ENCODE peak calls at places on chromosome 13, in five cellular contexts. L is HCT116, D is keratinocyte, A is DND-41, Z is neural progenitor cell. T is an unnamed sample.
A peak's percentile ranks its signal among the peaks of the same experiment; 100 is the strongest.

GRCh38 chr13:20080377-20081164 is 80.3 kb downstream of the GJA3 start:
- DNase-seq in L (no peak), D (no peak), A (no peak), Z (no peak), T (no peak)

GRCh38 chr13:59673301-59673700 is 490.4 kb downstream of the DIAPH3 start:
- DNase-seq in L (no peak), D (no peak), A (no peak), Z (peak; percentile 18), T (no peak)

GRCh38 chr13:93180376-93180966 is 46.1 kb upstream of the GPC6 start:
- DNase-seq in L (no peak), D (no peak), A (no peak), Z (no peak), T (no peak)

GRCh38 chr13:94323746-94324408 is 155.6 kb downstream of the DCT start:
- DNase-seq in L (no peak), D (no peak), A (peak; percentile 55), Z (no peak), T (no peak)

GRCh38 chr13:94917814-94918213 is 205.5 kb upstream of the SOX21 start:
- DNase-seq in L (no peak), D (no peak), A (no peak), Z (peak; percentile 20), T (no peak)

GRCh38 chr13:87498681-87499080 is 172.5 kb upstream of the SLITRK5 start:
- DNase-seq in L (no peak), D (no peak), A (no peak), Z (peak; percentile 49), T (no peak)

GRCh38 chr13:106096661-106097092 is 438.8 kb downstream of the EFNB2 start:
- DNase-seq in L (peak; percentile 86), D (no peak), A (no peak), Z (no peak), T (no peak)

GRCh38 chr13:77150651-77151050 is 123.7 kb upstream of the FBXL3 start:
- DNase-seq in L (no peak), D (no peak), A (no peak), Z (no peak), T (no peak)

GRCh38 chr13:79455331-79455730 is 25.6 kb upstream of the NDFIP2 start:
- DNase-seq in L (no peak), D (no peak), A (no peak), Z (no peak), T (no peak)

GRCh38 chr13:74966814-74967213 is 515.2 kb downstream of the TBC1D4 start:
- DNase-seq in L (no peak), D (no peak), A (no peak), Z (peak; percentile 41), T (no peak)

GRCh38 chr13:108437496-108437895 is 168.0 kb downstream of the TNFSF13B start:
- DNase-seq in L (no peak), D (no peak), A (no peak), Z (no peak), T (no peak)

GRCh38 chr13:60163525-60164471 is at the start of gene DIAPH3:
- DNase-seq in L (peak; percentile 86), D (peak; percentile 52), A (peak; percentile 95), Z (peak; percentile 99), T (peak; percentile 87)

GRCh38 chr13:74886496-74886895 is 595.5 kb downstream of the TBC1D4 start:
- DNase-seq in L (no peak), D (no peak), A (no peak), Z (no peak), T (no peak)

GRCh38 chr13:101398191-101398590 is 18.1 kb downstream of the NALCN start:
- DNase-seq in L (no peak), D (no peak), A (no peak), Z (no peak), T (no peak)

GRCh38 chr13:91331047-91331915 is 16.2 kb upstream of the MIR17HG start:
- DNase-seq in L (no peak), D (no peak), A (no peak), Z (no peak), T (peak; percentile 15)

GRCh38 chr13:108980237-108980636 is 350.8 kb downstream of the MYO16 start:
- DNase-seq in L (no peak), D (no peak), A (no peak), Z (no peak), T (no peak)

GRCh38 chr13:52651880-52652169 is 811 bp upstream of the SUGT1 start:
- DNase-seq in L (no peak), D (no peak), A (no peak), Z (no peak), T (no peak)

GRCh38 chr13:99528547-99528946 is 27.3 kb downstream of the TM9SF2 start:
- DNase-seq in L (no peak), D (no peak), A (peak; percentile 22), Z (peak; percentile 8), T (no peak)

GRCh38 chr13:95258619-95259194 is 42.5 kb downstream of the ABCC4 start:
- DNase-seq in L (no peak), D (no peak), A (no peak), Z (no peak), T (no peak)

GRCh38 chr13:80012281-80012680 is 328.6 kb downstream of the SPRY2 start:
- DNase-seq in L (no peak), D (no peak), A (no peak), Z (no peak), T (no peak)

GRCh38 chr13:39575641-39576238 is 27.3 kb downstream of the LHFPL6 start:
- DNase-seq in L (no peak), D (no peak), A (no peak), Z (no peak), T (no peak)

GRCh38 chr13:44373601-44374347 is at the start of gene SERP2:
- DNase-seq in L (no peak), D (no peak), A (no peak), Z (peak; percentile 84), T (no peak)

GRCh38 chr13:46571941-46572340 is 19.0 kb downstream of the LRCH1 start:
- DNase-seq in L (no peak), D (no peak), A (no peak), Z (no peak), T (no peak)

GRCh38 chr13:56349866-56350265 is 790.9 kb upstream of the PRR20A start:
- DNase-seq in L (no peak), D (no peak), A (no peak), Z (no peak), T (no peak)

GRCh38 chr13:82165396-82166174 is 1716.7 kb downstream of the SLITRK1 start:
- DNase-seq in L (no peak), D (no peak), A (no peak), Z (no peak), T (no peak)

GRCh38 chr13:48595330-48596127 is 58.2 kb upstream of the CYSLTR2 start:
- DNase-seq in L (peak; percentile 50), D (no peak), A (peak; percentile 77), Z (peak; percentile 45), T (peak; percentile 48)

GRCh38 chr13:80341098-80341701 is at the start of gene SPRY2:
- DNase-seq in L (peak; percentile 68), D (no peak), A (peak; percentile 82), Z (peak; percentile 97), T (peak; percentile 42)

GRCh38 chr13:95921485-95921884 is 131.7 kb downstream of the UGGT2 start:
- DNase-seq in L (no peak), D (no peak), A (no peak), Z (no peak), T (no peak)

GRCh38 chr13:87872813-87873212 is 201.6 kb downstream of the SLITRK5 start:
- DNase-seq in L (no peak), D (no peak), A (no peak), Z (no peak), T (no peak)

GRCh38 chr13:29081036-29081435 is 260.9 kb downstream of the MTUS2 start:
- DNase-seq in L (no peak), D (no peak), A (peak; percentile 79), Z (no peak), T (peak; percentile 30)

GRCh38 chr13:41546372-41547252 is 89.3 kb downstream of the RGCC start:
- DNase-seq in L (no peak), D (peak; percentile 36), A (no peak), Z (no peak), T (no peak)

DNA sequence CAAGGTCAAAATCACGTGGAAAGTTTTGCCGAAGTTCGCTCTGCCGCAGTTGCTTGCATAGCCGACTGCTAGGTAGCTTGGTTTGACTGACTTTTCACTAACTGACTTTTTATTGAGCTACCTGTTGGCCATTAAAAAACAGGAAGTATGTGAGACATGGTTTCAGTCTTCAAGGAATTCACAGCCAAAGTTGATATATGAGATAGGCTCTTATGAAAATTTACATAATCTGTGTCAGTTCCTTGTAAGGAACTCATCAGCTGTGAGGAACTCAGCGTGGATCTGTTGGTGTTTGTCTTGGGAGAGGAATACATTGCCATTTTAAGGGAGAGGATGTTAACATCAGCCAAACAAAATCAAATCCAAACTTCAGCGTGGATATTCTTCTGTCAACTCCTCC is 2.1 kb downstream of the RNF113B start:
- DNase-seq in L (no peak), D (no peak), A (no peak), Z (no peak), T (no peak)
- H3K4me1 ChIP-seq in L (peaks cover 32% of the 10 kb centered on the region), D (peaks cover 3% of the 10 kb centered on the region), A (no peaks in the 10 kb centered on the region), Z (peaks cover 51% of the 10 kb centered on the region), T (no peaks in the 10 kb centered on the region)

GRCh38 chr13:112928958-112929777 is 39.8 kb upstream of the MCF2L start:
- DNase-seq in L (no peak), D (no peak), A (no peak), Z (no peak), T (no peak)
- H2AFZ ChIP-seq in L (no peak overlapping the region), D (no peak overlapping the region), A (no peak overlapping the region), Z (no peak overlapping the region), T (no peak overlapping the region)

GRCh38 chr13:112627161-112627560 is 39.2 kb upstream of the TUBGCP3 start:
- DNase-seq in L (no peak), D (no peak), A (no peak), Z (no peak), T (no peak)
- H3K4me1 ChIP-seq in L (no peaks in the 10 kb centered on the region), D (no peaks in the 10 kb centered on the region), A (no peaks in the 10 kb centered on the region), Z (no peaks in the 10 kb centered on the region), T (peaks cover 4% of the 10 kb centered on the region)

GRCh38 chr13:110240943-110241342 is 66.0 kb downstream of the COL4A1 start:
- DNase-seq in L (no peak), D (no peak), A (no peak), Z (no peak), T (no peak)

GRCh38 chr13:110244096-110244830 is 62.7 kb downstream of the COL4A1 start:
- DNase-seq in L (no peak), D (no peak), A (no peak), Z (no peak), T (no peak)

GRCh38 chr13:110244926-110245325 is 62.0 kb downstream of the COL4A1 start:
- DNase-seq in L (no peak), D (no peak), A (no peak), Z (no peak), T (no peak)

GRCh38 chr13:110240352-110240751 is 66.6 kb downstream of the COL4A1 start:
- DNase-seq in L (no peak), D (no peak), A (no peak), Z (no peak), T (no peak)

DNA sequence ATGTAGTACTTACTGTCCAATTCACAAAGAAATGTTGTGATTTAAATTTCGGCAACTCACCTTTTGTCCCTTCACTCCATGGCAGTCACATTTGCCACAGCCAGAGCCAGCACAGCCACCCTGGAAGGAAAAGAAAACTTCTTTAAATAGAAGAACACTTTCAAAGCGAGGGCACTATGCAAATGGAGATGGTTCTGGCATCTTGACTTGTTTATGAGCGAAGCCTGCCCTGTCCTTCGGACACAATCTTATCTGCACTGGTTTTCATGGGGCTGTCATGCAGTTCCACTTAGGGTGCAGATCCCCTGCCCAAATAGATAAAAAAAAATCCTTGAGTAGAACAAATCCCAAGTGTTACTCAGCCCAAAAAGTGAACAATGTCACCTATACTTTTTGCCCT is 64.3 kb downstream of the COL4A1 start:
- DNase-seq in L (no peak), D (no peak), A (no peak), Z (no peak), T (no peak)
- H2AFZ ChIP-seq in L (no peak overlapping the region), D (no peak overlapping the region), A (no peak overlapping the region), Z (no peak overlapping the region), T (no peak overlapping the region)

T was measured in MM.1S.